ENCODE peak calls at places on chromosomes 16 and 17, in six cellular contexts. V, N, X, C, I and K are unnamed samples.

GRCh38 chr17:52158450-52159042 is at the start of gene CA10:
- DNase-seq in V (no peak), I (no peak), X (no peak), C (no peak), N (peak), K (peak)

GRCh38 chr17:17472333-17472920 is 4.4 kb upstream of the MED9 start:
- DNase-seq in V (no peak), C (no peak), N (no peak), I (no peak), X (no peak), K (no peak)

GRCh38 chr17:69335018-69335417 is 8.1 kb upstream of the ABCA5 start:
- DNase-seq in C (peak), N (no peak), X (peak), I (no peak), V (no peak), K (no peak)

GRCh38 chr16:49921106-49921505 is 65.2 kb upstream of the ZNF423 start:
- DNase-seq in I (no peak), X (no peak), V (no peak), C (no peak), N (no peak), K (no peak)

GRCh38 chr17:69961488-69962145 is 113.4 kb upstream of the KCNJ16 start:
- DNase-seq in X (no peak), C (no peak), N (peak), I (no peak), V (no peak), K (no peak)

GRCh38 chr17:78923660-78924453 is 1.3 kb downstream of the TIMP2 start:
- DNase-seq in X (no peak), C (peak), N (no peak), I (peak), V (peak), K (no peak)

GRCh38 chr16:85471469-85472431 is 141.4 kb upstream of the GSE1 start:
- DNase-seq in N (no peak), V (no peak), C (no peak), X (no peak), I (no peak), K (no peak)

GRCh38 chr16:15604460-15605390 is 38.2 kb downstream of the MARF1 start:
- DNase-seq in C (peak), I (no peak), V (no peak), N (peak), X (no peak), K (no peak)

GRCh38 chr17:27808629-27809028 is 8.3 kb upstream of the NOS2 start:
- DNase-seq in X (no peak), V (no peak), C (no peak), I (no peak), N (no peak), K (no peak)